ENCODE peak calls at places on chromosomes 3 and 15, in seven cellular contexts. One of them, this sample, is unnamed.

GRCh38 chr15:89587955-89588354 is 12.7 kb downstream of the TICRR start:
- DNase-seq in K562: no peak
- DNase-seq in HepG2: no peak
- DNase-seq in GM12878: no peak
- DNase-seq in HCT116: no peak
- DNase-seq in H1: no peak
- DNase-seq in SK-N-SH: no peak
- DNase-seq in this sample: no peak

GRCh38 chr15:97009036-97009555 is 678.6 kb downstream of the NR2F2 start:
- DNase-seq in K562: no peak
- DNase-seq in HepG2: no peak
- DNase-seq in GM12878: no peak
- DNase-seq in HCT116: no peak
- DNase-seq in H1: no peak
- DNase-seq in SK-N-SH: no peak
- DNase-seq in this sample: no peak

GRCh38 chr15:92012368-92012629 is 158.8 kb downstream of the SLCO3A1 start:
- DNase-seq in K562: no peak
- DNase-seq in HepG2: no peak
- DNase-seq in GM12878: no peak
- DNase-seq in HCT116: no peak
- DNase-seq in H1: no peak
- DNase-seq in SK-N-SH: no peak
- DNase-seq in this sample: no peak

GRCh38 chr15:89072277-89072869 is 15.9 kb upstream of the ABHD2 start:
- DNase-seq in K562: no peak
- DNase-seq in HepG2: no peak
- DNase-seq in GM12878: no peak
- DNase-seq in HCT116: no peak
- DNase-seq in H1: no peak
- DNase-seq in SK-N-SH: no peak
- DNase-seq in this sample: no peak

GRCh38 chr3:189626286-189626685 is 4.9 kb upstream of the TP63 start:
- DNase-seq in K562: no peak
- DNase-seq in HepG2: no peak
- DNase-seq in GM12878: no peak
- DNase-seq in HCT116: no peak
- DNase-seq in H1: no peak
- DNase-seq in SK-N-SH: no peak
- DNase-seq in this sample: no peak

GRCh38 chr15:27059610-27060202 is 88.7 kb downstream of the GABRG3 start:
- DNase-seq in K562: peak
- DNase-seq in HepG2: peak
- DNase-seq in GM12878: no peak
- DNase-seq in HCT116: peak
- DNase-seq in H1: peak
- DNase-seq in SK-N-SH: peak
- DNase-seq in this sample: peak

GRCh38 chr3:11132861-11133260 is 21.4 kb upstream of the HRH1 start:
- DNase-seq in K562: no peak
- DNase-seq in HepG2: no peak
- DNase-seq in GM12878: no peak
- DNase-seq in HCT116: no peak
- DNase-seq in H1: no peak
- DNase-seq in SK-N-SH: no peak
- DNase-seq in this sample: no peak

GRCh38 chr3:77460326-77460725 is 420.4 kb downstream of the ROBO2 start:
- DNase-seq in K562: no peak
- DNase-seq in HepG2: no peak
- DNase-seq in GM12878: no peak
- DNase-seq in HCT116: no peak
- DNase-seq in H1: no peak
- DNase-seq in SK-N-SH: no peak
- DNase-seq in this sample: no peak

GRCh38 chr3:40477671-40478070 is 749 bp downstream of the ZNF619 start:
- DNase-seq in K562: peak
- DNase-seq in HepG2: no peak
- DNase-seq in GM12878: no peak
- DNase-seq in HCT116: no peak
- DNase-seq in H1: no peak
- DNase-seq in SK-N-SH: peak
- DNase-seq in this sample: no peak

GRCh38 chr15:40853241-40853890 is 9.5 kb downstream of the SPINT1 start:
- DNase-seq in K562: no peak
- DNase-seq in HepG2: no peak
- DNase-seq in GM12878: no peak
- DNase-seq in HCT116: no peak
- DNase-seq in H1: no peak
- DNase-seq in SK-N-SH: no peak
- DNase-seq in this sample: no peak

GRCh38 chr15:77542491-77543001 is 90.2 kb downstream of the LINGO1 start:
- DNase-seq in K562: no peak
- DNase-seq in HepG2: no peak
- DNase-seq in GM12878: no peak
- DNase-seq in HCT116: no peak
- DNase-seq in H1: no peak
- DNase-seq in SK-N-SH: no peak
- DNase-seq in this sample: no peak

GRCh38 chr3:49199900-49200281 is 28.5 kb downstream of the KLHDC8B start:
- DNase-seq in K562: no peak
- DNase-seq in HepG2: no peak
- DNase-seq in GM12878: no peak
- DNase-seq in HCT116: no peak
- DNase-seq in H1: no peak
- DNase-seq in SK-N-SH: no peak
- DNase-seq in this sample: no peak

GRCh38 chr3:42183991-42184621 is 81.9 kb downstream of the CCK start:
- DNase-seq in K562: no peak
- DNase-seq in HepG2: no peak
- DNase-seq in GM12878: no peak
- DNase-seq in HCT116: no peak
- DNase-seq in H1: no peak
- DNase-seq in SK-N-SH: no peak
- DNase-seq in this sample: no peak

GRCh38 chr15:69000725-69001503 is 13.6 kb upstream of the NOX5 start:
- DNase-seq in K562: no peak
- DNase-seq in HepG2: no peak
- DNase-seq in GM12878: no peak
- DNase-seq in HCT116: no peak
- DNase-seq in H1: no peak
- DNase-seq in SK-N-SH: no peak
- DNase-seq in this sample: no peak

GRCh38 chr3:156473341-156473740 is 81.6 kb downstream of the SSR3 start:
- DNase-seq in K562: no peak
- DNase-seq in HepG2: no peak
- DNase-seq in GM12878: no peak
- DNase-seq in HCT116: no peak
- DNase-seq in H1: no peak
- DNase-seq in SK-N-SH: peak
- DNase-seq in this sample: no peak

GRCh38 chr3:130850044-130850797 is 43.7 kb upstream of the ATP2C1 start:
- DNase-seq in K562: peak
- DNase-seq in HepG2: no peak
- DNase-seq in GM12878: peak
- DNase-seq in HCT116: no peak
- DNase-seq in H1: no peak
- DNase-seq in SK-N-SH: peak
- DNase-seq in this sample: peak

GRCh38 chr3:111936191-111936841 is 42.5 kb upstream of the ABHD10 start:
- DNase-seq in K562: no peak
- DNase-seq in HepG2: no peak
- DNase-seq in GM12878: no peak
- DNase-seq in HCT116: peak
- DNase-seq in H1: no peak
- DNase-seq in SK-N-SH: no peak
- DNase-seq in this sample: no peak

GRCh38 chr15:52805351-52806283 is 15.5 kb upstream of the ONECUT1 start:
- DNase-seq in K562: no peak
- DNase-seq in HepG2: no peak
- DNase-seq in GM12878: no peak
- DNase-seq in HCT116: no peak
- DNase-seq in H1: no peak
- DNase-seq in SK-N-SH: peak
- DNase-seq in this sample: no peak

DNA sequence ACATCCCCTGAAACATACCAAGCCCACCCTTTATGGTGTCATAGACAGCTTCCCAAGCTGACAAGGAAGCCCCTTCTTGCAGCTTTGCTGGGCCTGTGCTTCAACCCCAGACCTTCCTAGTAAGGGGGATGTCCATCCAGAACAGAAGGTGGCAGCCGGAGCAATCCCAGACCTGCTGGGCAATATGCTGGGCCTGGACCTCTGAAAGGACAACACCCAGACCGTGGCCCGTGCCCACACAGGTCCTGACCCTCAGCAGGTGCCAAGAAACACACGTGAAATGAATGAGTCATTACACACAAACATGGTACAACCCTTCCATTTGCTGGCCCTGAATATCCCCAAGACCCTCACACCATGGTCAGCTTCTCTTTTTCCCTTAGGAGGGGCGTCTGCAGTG is 19.8 kb upstream of the VILL start:
- DNase-seq in K562: no peak
- DNase-seq in HepG2: no peak
- DNase-seq in GM12878: no peak
- DNase-seq in HCT116: no peak
- DNase-seq in H1: no peak
- DNase-seq in SK-N-SH: no peak
- DNase-seq in this sample: no peak
- TF ChIP-seq JUND in K562: no peak
- TF ChIP-seq JUND in HepG2: no peak
- TF ChIP-seq JUND in GM12878: no peak
- TF ChIP-seq JUND in HCT116: no peak
- TF ChIP-seq JUND in H1: no peak
- TF ChIP-seq JUND in SK-N-SH: no peak
- TF ChIP-seq JUND in this sample: no peak

GRCh38 chr3:71586810-71587242 is 3.3 kb upstream of the FOXP1 start:
- DNase-seq in K562: no peak
- DNase-seq in HepG2: no peak
- DNase-seq in GM12878: no peak
- DNase-seq in HCT116: no peak
- DNase-seq in H1: no peak
- DNase-seq in SK-N-SH: no peak
- DNase-seq in this sample: no peak

GRCh38 chr3:71585126-71585525 is 1.6 kb upstream of the FOXP1 start:
- DNase-seq in K562: peak
- DNase-seq in HepG2: no peak
- DNase-seq in GM12878: no peak
- DNase-seq in HCT116: no peak
- DNase-seq in H1: no peak
- DNase-seq in SK-N-SH: no peak
- DNase-seq in this sample: no peak

GRCh38 chr3:71584216-71585061 is 911 bp upstream of the FOXP1 start:
- DNase-seq in K562: peak
- DNase-seq in HepG2: peak
- DNase-seq in GM12878: no peak
- DNase-seq in HCT116: no peak
- DNase-seq in H1: no peak
- DNase-seq in SK-N-SH: peak
- DNase-seq in this sample: peak

GRCh38 chr3:71587958-71588357 is 4.4 kb upstream of the FOXP1 start:
- DNase-seq in K562: no peak
- DNase-seq in HepG2: no peak
- DNase-seq in GM12878: no peak
- DNase-seq in HCT116: no peak
- DNase-seq in H1: no peak
- DNase-seq in SK-N-SH: no peak
- DNase-seq in this sample: no peak

DNA sequence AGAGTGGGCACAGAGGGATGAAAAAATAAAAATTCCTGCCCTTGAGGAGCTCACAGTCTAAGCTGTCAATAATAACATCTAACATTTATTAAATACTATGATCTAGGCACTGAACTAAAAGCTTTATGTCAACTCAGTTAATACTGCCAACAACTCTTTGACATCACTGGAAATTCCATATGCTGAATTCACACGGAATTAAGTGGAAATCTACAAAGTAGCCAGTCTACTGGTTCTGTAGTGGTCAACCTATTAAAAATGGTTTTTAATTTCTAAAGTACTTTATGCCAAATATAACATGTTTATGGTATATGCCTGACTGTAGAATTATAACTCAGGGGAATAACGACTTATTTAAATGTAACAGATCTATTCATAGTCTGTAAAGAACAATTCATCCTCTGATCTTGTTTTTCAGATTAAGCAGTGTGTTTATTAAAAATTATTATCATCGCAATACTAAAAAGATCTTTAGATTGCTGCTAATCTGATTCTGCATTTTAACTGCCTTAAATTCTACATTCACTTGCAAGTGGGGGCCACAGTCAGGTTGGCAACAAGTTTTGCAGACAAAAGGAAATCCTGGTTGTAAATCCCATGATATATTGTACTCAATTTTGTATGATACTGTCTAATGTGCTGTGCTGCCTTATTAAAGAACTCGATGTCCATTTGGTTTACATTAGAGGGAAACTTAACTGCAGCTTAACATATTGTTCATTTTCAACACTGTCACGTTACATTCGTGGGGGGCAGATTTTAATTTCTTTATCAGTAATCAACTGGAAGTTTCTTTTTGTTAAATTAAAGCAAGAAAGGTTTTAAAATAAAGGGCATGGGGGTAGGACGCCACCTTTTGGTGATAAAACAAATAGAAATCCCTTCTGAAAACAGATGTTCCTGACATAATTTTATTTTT is 2.6 kb upstream of the FOXP1 start:
- DNase-seq in K562: peak
- DNase-seq in HepG2: no peak
- DNase-seq in GM12878: no peak
- DNase-seq in HCT116: peak
- DNase-seq in H1: no peak
- DNase-seq in SK-N-SH: peak
- DNase-seq in this sample: peak
- TF ChIP-seq JUND in K562: no peak
- TF ChIP-seq JUND in HepG2: no peak
- TF ChIP-seq JUND in GM12878: no peak
- TF ChIP-seq JUND in HCT116: no peak
- TF ChIP-seq JUND in H1: no peak
- TF ChIP-seq JUND in SK-N-SH: no peak
- TF ChIP-seq JUND in this sample: no peak

DNA sequence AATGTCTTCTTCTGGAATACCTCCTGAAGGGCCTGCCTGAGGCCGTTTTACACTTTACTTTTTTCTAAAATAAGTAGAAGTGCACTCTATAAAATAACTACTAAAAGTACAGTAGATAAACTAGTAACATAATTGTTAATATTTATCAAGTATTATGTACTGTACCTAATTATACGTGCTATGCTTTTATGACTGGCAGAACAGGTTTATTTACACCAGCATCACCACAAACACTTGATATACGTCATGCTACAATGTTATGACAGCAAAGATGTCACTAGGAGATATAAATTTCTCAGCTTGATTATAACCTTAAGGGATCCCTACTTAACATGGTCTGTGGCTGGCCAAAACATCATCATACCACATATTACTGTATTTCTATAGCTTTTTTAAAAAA is 29.4 kb downstream of the DLG1 start:
- DNase-seq in K562: no peak
- DNase-seq in HepG2: no peak
- DNase-seq in GM12878: no peak
- DNase-seq in HCT116: no peak
- DNase-seq in H1: no peak
- DNase-seq in SK-N-SH: no peak
- DNase-seq in this sample: peak
- TF ChIP-seq JUND in K562: no peak
- TF ChIP-seq JUND in HepG2: no peak
- TF ChIP-seq JUND in GM12878: no peak
- TF ChIP-seq JUND in HCT116: no peak
- TF ChIP-seq JUND in H1: no peak
- TF ChIP-seq JUND in SK-N-SH: no peak
- TF ChIP-seq JUND in this sample: no peak

GRCh38 chr15:80777137-80777536 is 2.0 kb upstream of the CEMIP start:
- DNase-seq in K562: no peak
- DNase-seq in HepG2: no peak
- DNase-seq in GM12878: no peak
- DNase-seq in HCT116: no peak
- DNase-seq in H1: no peak
- DNase-seq in SK-N-SH: no peak
- DNase-seq in this sample: no peak
- TF ChIP-seq JUND in K562: no peak
- TF ChIP-seq JUND in HepG2: no peak
- TF ChIP-seq JUND in GM12878: no peak
- TF ChIP-seq JUND in HCT116: no peak
- TF ChIP-seq JUND in H1: no peak
- TF ChIP-seq JUND in SK-N-SH: no peak
- TF ChIP-seq JUND in this sample: no peak

This sample was measured in T47D.